ENCODE peak calls at places on chromosomes 16 and 17, in four cellular contexts. Y is H1, M is GM12878, J is SK-N-SH. S is an unnamed sample.

GRCh38 chr16:1311738-1312458 is 2.5 kb downstream of the UBE2I start:
- DNase-seq in Y (no peak), M (no peak), J (no peak), S (no peak)

GRCh38 chr16:9072806-9073341 is 18.6 kb upstream of the HAPSTR1 start:
- DNase-seq in Y (no peak), M (peak), J (no peak), S (no peak)

GRCh38 chr17:74686761-74687160 is 26.0 kb downstream of the CD300LF start:
- DNase-seq in Y (no peak), M (no peak), J (no peak), S (no peak)

GRCh38 chr16:3171181-3171854 is 16.7 kb upstream of the OR1F1 start:
- DNase-seq in Y (no peak), M (no peak), J (peak), S (no peak)

GRCh38 chr16:84236671-84237070 is 3.1 kb downstream of the KCNG4 start:
- DNase-seq in Y (no peak), M (no peak), J (no peak), S (no peak)

GRCh38 chr17:13581925-13582324 is 19.8 kb downstream of the HS3ST3A1 start:
- DNase-seq in Y (no peak), M (no peak), J (no peak), S (no peak)

GRCh38 chr16:84610385-84610784 is 7.5 kb downstream of the COTL1 start:
- DNase-seq in Y (no peak), M (no peak), J (no peak), S (no peak)

GRCh38 chr17:76074390-76075363 is at the start of gene GALR2:
- DNase-seq in Y (peak), M (no peak), J (peak), S (no peak)

GRCh38 chr16:74496054-74496453 is 74.8 kb upstream of the CLEC18B start:
- DNase-seq in Y (no peak), M (no peak), J (no peak), S (no peak)

GRCh38 chr16:78579020-78579419 is 479.6 kb downstream of the WWOX start:
- DNase-seq in Y (no peak), M (no peak), J (no peak), S (no peak)

GRCh38 chr17:27601069-27601974 is 29.7 kb upstream of the LGALS9 start:
- DNase-seq in Y (peak), M (peak), J (peak), S (peak)

GRCh38 chr17:34285304-34285792 is at the start of gene CCL11:
- DNase-seq in Y (no peak), M (no peak), J (no peak), S (no peak)

GRCh38 chr17:18041776-18042175 is 2.6 kb downstream of the GID4 start:
- DNase-seq in Y (no peak), M (no peak), J (no peak), S (no peak)

GRCh38 chr16:30082545-30083090 is 6.8 kb downstream of the PPP4C start:
- DNase-seq in Y (no peak), M (no peak), J (no peak), S (no peak)

GRCh38 chr16:75208242-75208825 is 1.4 kb upstream of the CTRB2 start:
- DNase-seq in Y (no peak), M (no peak), J (no peak), S (no peak)

GRCh38 chr16:56424404-56424765 is 960 bp downstream of the AMFR start:
- DNase-seq in Y (no peak), M (no peak), J (no peak), S (no peak)

GRCh38 chr17:2564876-2565275 is 28.6 kb upstream of the PAFAH1B1 start:
- DNase-seq in Y (no peak), M (no peak), J (no peak), S (peak)

GRCh38 chr17:28038802-28039600 is 3.5 kb upstream of the NLK start:
- DNase-seq in Y (no peak), M (no peak), J (no peak), S (no peak)

GRCh38 chr17:17344507-17345293 is 41.5 kb downstream of the NT5M start:
- DNase-seq in Y (peak), M (no peak), J (no peak), S (peak)

GRCh38 chr16:1039762-1040161 is 32.8 kb upstream of the SSTR5 start:
- DNase-seq in Y (no peak), M (no peak), J (no peak), S (no peak)

GRCh38 chr17:34081269-34081668 is 173.8 kb upstream of the CCL2 start:
- DNase-seq in Y (peak), M (no peak), J (no peak), S (no peak)

GRCh38 chr16:2284001-2284770 is 16.3 kb upstream of the RNPS1 start:
- DNase-seq in Y (no peak), M (no peak), J (no peak), S (no peak)

DNA sequence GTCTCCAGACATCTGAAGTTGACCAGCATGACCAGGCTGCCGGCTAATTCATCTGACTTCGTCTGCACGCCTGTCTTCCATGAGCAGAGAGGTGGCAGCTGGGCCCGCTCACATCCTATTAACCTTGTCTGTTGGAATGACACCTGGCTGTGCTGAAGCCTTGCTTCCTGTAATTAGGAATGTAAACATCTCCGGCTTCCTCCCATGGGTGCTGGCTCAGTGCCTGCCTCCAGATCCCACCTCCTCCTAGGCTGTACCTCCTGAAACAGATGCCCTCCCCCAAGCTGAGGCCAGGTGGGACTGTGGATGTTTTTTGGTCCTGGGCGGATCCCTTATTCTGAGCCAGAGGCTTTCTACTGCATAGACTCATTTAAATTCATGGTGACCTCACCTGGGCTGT is 296.3 kb downstream of the HS3ST4 start:
- DNase-seq in Y (no peak), M (no peak), J (no peak), S (no peak)
- TF ChIP-seq TCF12 in Y (no peak), M (no peak), J (no peak), S (no peak)

GRCh38 chr16:22424161-22424937 is 49.9 kb upstream of the CDR2 start:
- DNase-seq in Y (peak), M (no peak), J (no peak), S (no peak)
- H2AFZ ChIP-seq in Y (no peak), M (no peak), J (no peak), S (no peak)

GRCh38 chr17:29147682-29148081 is 32.5 kb downstream of the MYO18A start:
- DNase-seq in Y (no peak), M (no peak), J (no peak), S (peak)
- TF ChIP-seq TCF12 in Y (no peak), M (no peak), J (no peak), S (no peak)

GRCh38 chr17:51707216-51707615 is 446.9 kb downstream of the UTP18 start:
- DNase-seq in Y (no peak), M (no peak), J (no peak), S (no peak)
- H2AFZ ChIP-seq in Y (no peak), M (no peak), J (no peak), S (no peak)

DNA sequence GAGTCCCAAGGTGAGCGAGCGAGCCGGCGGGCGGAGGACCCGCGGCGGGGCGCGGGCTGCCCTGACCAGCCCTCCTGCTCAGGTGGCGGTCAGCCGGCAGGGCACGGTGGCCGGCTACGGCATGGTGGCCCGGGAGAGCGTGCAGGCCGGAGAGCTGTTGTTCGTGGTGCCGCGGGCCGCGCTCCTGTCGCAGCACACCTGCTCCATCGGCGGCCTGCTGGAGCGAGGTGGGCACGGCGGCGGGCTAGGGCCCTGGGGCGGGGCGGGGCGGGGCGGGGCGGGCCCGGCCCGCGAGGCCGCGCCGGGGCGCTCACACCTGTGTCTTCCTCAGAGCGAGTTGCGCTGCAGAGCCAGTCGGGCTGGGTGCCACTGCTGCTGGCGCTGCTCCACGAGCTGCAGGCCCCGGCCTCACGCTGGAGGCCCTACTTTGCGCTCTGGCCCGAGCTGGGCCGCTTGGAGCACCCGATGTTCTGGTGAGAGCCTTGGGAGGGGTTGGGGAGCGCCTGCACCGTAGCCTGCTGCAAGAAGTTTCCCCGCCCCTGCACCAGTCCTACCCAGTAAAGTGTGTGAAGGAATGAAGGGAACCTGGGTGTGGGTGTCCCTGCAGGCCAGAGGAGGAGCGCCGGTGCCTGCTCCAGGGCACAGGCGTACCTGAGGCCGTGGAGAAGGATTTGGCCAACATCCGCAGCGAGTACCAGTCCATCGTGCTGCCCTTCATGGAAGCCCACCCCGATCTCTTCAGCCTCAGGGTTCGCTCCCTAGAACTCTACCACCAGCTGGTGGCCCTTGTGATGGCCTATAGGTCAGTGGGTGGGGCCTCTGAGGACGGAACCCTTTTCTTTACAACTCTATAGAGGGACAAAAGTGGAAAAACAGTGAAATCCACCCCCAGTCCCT is 802 bp downstream of the SETD6 start:
- DNase-seq in Y (peak), M (no peak), J (no peak), S (peak)
- TF ChIP-seq TCF12 in Y (no peak), M (no peak), J (no peak), S (no peak)

GRCh38 chr17:45170280-45170975 is 8.8 kb downstream of the HEXIM2 start:
- DNase-seq in Y (no peak), M (no peak), J (no peak), S (no peak)
- H2AFZ ChIP-seq in Y (no peak), M (no peak), J (peak), S (no peak)